ENCODE peak calls at places on chromosomes 1 and 21, in five cellular contexts. One of them, this sample, is unnamed.

GRCh38 chr21:37787456-37787855 is 128.8 kb downstream of the KCNJ6 start:
- DNase-seq in psoas muscle: no peak
- DNase-seq in fibroblast of lung: peak
- DNase-seq in left ventricle myocardium inferior: no peak
- DNase-seq in heart right ventricle: no peak
- DNase-seq in this sample: peak

GRCh38 chr21:40118527-40118926 is 251.3 kb downstream of the PCP4 start:
- DNase-seq in psoas muscle: no peak
- DNase-seq in fibroblast of lung: peak
- DNase-seq in left ventricle myocardium inferior: no peak
- DNase-seq in heart right ventricle: no peak
- DNase-seq in this sample: no peak

GRCh38 chr1:85460555-85461088 is 4.3 kb downstream of the DDAH1 start:
- DNase-seq in psoas muscle: no peak
- DNase-seq in fibroblast of lung: no peak
- DNase-seq in left ventricle myocardium inferior: no peak
- DNase-seq in heart right ventricle: no peak
- DNase-seq in this sample: no peak

GRCh38 chr1:115530407-115530806 is 111.4 kb upstream of the VANGL1 start:
- DNase-seq in psoas muscle: no peak
- DNase-seq in fibroblast of lung: peak
- DNase-seq in left ventricle myocardium inferior: no peak
- DNase-seq in heart right ventricle: no peak
- DNase-seq in this sample: peak

GRCh38 chr1:77424236-77424635 is 142.4 kb downstream of the AK5 start:
- DNase-seq in psoas muscle: no peak
- DNase-seq in fibroblast of lung: peak
- DNase-seq in left ventricle myocardium inferior: no peak
- DNase-seq in heart right ventricle: no peak
- DNase-seq in this sample: peak

GRCh38 chr1:30809514-30810263 is 52.1 kb upstream of the LAPTM5 start:
- DNase-seq in psoas muscle: no peak
- DNase-seq in fibroblast of lung: peak
- DNase-seq in left ventricle myocardium inferior: no peak
- DNase-seq in heart right ventricle: no peak
- DNase-seq in this sample: peak

GRCh38 chr1:234886081-234886874 is 242.4 kb downstream of the TOMM20 start:
- DNase-seq in psoas muscle: peak
- DNase-seq in fibroblast of lung: no peak
- DNase-seq in left ventricle myocardium inferior: no peak
- DNase-seq in heart right ventricle: no peak
- DNase-seq in this sample: no peak

GRCh38 chr1:86068126-86068805 is 88.3 kb downstream of the COL24A1 start:
- DNase-seq in psoas muscle: no peak
- DNase-seq in fibroblast of lung: peak
- DNase-seq in left ventricle myocardium inferior: no peak
- DNase-seq in heart right ventricle: no peak
- DNase-seq in this sample: peak

GRCh38 chr1:69451196-69451595 is 116.5 kb upstream of the LRRC7 start:
- DNase-seq in psoas muscle: no peak
- DNase-seq in fibroblast of lung: no peak
- DNase-seq in left ventricle myocardium inferior: no peak
- DNase-seq in heart right ventricle: no peak
- DNase-seq in this sample: no peak

GRCh38 chr1:228416217-228416971 is at the start of gene TRIM17:
- DNase-seq in psoas muscle: no peak
- DNase-seq in fibroblast of lung: peak
- DNase-seq in left ventricle myocardium inferior: no peak
- DNase-seq in heart right ventricle: no peak
- DNase-seq in this sample: peak

GRCh38 chr1:21018673-21019072 is 158.0 kb downstream of the EIF4G3 start:
- DNase-seq in psoas muscle: no peak
- DNase-seq in fibroblast of lung: no peak
- DNase-seq in left ventricle myocardium inferior: no peak
- DNase-seq in heart right ventricle: no peak
- DNase-seq in this sample: no peak
- TF ChIP-seq CTCF in psoas muscle: no peak
- TF ChIP-seq CTCF in fibroblast of lung: no peak
- TF ChIP-seq CTCF in left ventricle myocardium inferior: no peak
- TF ChIP-seq CTCF in heart right ventricle: no peak
- TF ChIP-seq CTCF in this sample: no peak

GRCh38 chr1:170518965-170519364 is 13.0 kb upstream of the GORAB start:
- DNase-seq in psoas muscle: no peak
- DNase-seq in fibroblast of lung: peak
- DNase-seq in left ventricle myocardium inferior: no peak
- DNase-seq in heart right ventricle: no peak
- DNase-seq in this sample: no peak

GRCh38 chr1:170521818-170522217 is 10.1 kb upstream of the GORAB start:
- DNase-seq in psoas muscle: no peak
- DNase-seq in fibroblast of lung: peak
- DNase-seq in left ventricle myocardium inferior: no peak
- DNase-seq in heart right ventricle: no peak
- DNase-seq in this sample: no peak

GRCh38 chr1:170518185-170518834 is 13.7 kb upstream of the GORAB start:
- DNase-seq in psoas muscle: no peak
- DNase-seq in fibroblast of lung: no peak
- DNase-seq in left ventricle myocardium inferior: no peak
- DNase-seq in heart right ventricle: no peak
- DNase-seq in this sample: no peak

DNA sequence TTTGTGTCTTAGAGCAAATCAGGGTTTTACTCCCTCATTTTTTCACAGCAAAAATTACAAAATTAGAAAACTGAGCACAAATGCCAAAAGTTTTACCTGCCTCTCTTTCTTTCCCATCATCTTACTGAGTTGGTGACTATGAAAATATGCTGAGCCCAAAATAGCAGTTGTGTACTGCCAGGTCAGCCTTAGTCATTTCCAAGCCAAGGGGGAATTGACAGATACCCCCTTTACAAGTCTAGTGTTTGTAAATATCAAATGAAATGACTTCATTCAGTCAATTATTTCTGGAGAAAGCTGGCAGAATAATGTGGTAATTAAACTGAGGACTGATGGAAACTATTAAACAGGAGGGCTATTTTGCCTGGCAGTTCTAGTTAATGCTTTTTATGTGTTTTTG is 11.4 kb upstream of the GORAB start:
- DNase-seq in psoas muscle: no peak
- DNase-seq in fibroblast of lung: peak
- DNase-seq in left ventricle myocardium inferior: no peak
- DNase-seq in heart right ventricle: no peak
- DNase-seq in this sample: peak
- H3K4me3 ChIP-seq in psoas muscle: no peak
- H3K4me3 ChIP-seq in fibroblast of lung: no peak
- H3K4me3 ChIP-seq in left ventricle myocardium inferior: no peak
- H3K4me3 ChIP-seq in heart right ventricle: no peak
- H3K4me3 ChIP-seq in this sample: no peak

GRCh38 chr1:67771152-67771551 is 62.1 kb downstream of the GNG12 start:
- DNase-seq in psoas muscle: no peak
- DNase-seq in fibroblast of lung: peak
- DNase-seq in left ventricle myocardium inferior: no peak
- DNase-seq in heart right ventricle: no peak
- DNase-seq in this sample: peak
- TF ChIP-seq CTCF in psoas muscle: no peak
- TF ChIP-seq CTCF in fibroblast of lung: peak
- TF ChIP-seq CTCF in left ventricle myocardium inferior: no peak
- TF ChIP-seq CTCF in heart right ventricle: no peak
- TF ChIP-seq CTCF in this sample: peak

GRCh38 chr1:216604771-216605170 is 118.5 kb downstream of the ESRRG start:
- DNase-seq in psoas muscle: no peak
- DNase-seq in fibroblast of lung: no peak
- DNase-seq in left ventricle myocardium inferior: no peak
- DNase-seq in heart right ventricle: no peak
- DNase-seq in this sample: no peak
- H3K4me3 ChIP-seq in psoas muscle: no peak
- H3K4me3 ChIP-seq in fibroblast of lung: no peak
- H3K4me3 ChIP-seq in left ventricle myocardium inferior: no peak
- H3K4me3 ChIP-seq in heart right ventricle: no peak
- H3K4me3 ChIP-seq in this sample: no peak

GRCh38 chr21:41929248-41929647 is 24.6 kb downstream of the C2CD2 start:
- DNase-seq in psoas muscle: no peak
- DNase-seq in fibroblast of lung: no peak
- DNase-seq in left ventricle myocardium inferior: no peak
- DNase-seq in heart right ventricle: no peak
- DNase-seq in this sample: no peak

GRCh38 chr21:41931041-41931451 is 22.8 kb downstream of the C2CD2 start:
- DNase-seq in psoas muscle: no peak
- DNase-seq in fibroblast of lung: peak
- DNase-seq in left ventricle myocardium inferior: no peak
- DNase-seq in heart right ventricle: no peak
- DNase-seq in this sample: peak

GRCh38 chr21:41932191-41932575 is 21.6 kb downstream of the C2CD2 start:
- DNase-seq in psoas muscle: no peak
- DNase-seq in fibroblast of lung: peak
- DNase-seq in left ventricle myocardium inferior: no peak
- DNase-seq in heart right ventricle: no peak
- DNase-seq in this sample: peak

GRCh38 chr21:41932576-41933258 is 21.1 kb downstream of the C2CD2 start:
- DNase-seq in psoas muscle: no peak
- DNase-seq in fibroblast of lung: peak
- DNase-seq in left ventricle myocardium inferior: peak
- DNase-seq in heart right ventricle: no peak
- DNase-seq in this sample: no peak

GRCh38 chr21:41933259-41934079 is 20.3 kb downstream of the C2CD2 start:
- DNase-seq in psoas muscle: no peak
- DNase-seq in fibroblast of lung: no peak
- DNase-seq in left ventricle myocardium inferior: no peak
- DNase-seq in heart right ventricle: no peak
- DNase-seq in this sample: peak
- TF ChIP-seq CTCF in psoas muscle: no peak
- TF ChIP-seq CTCF in fibroblast of lung: peak
- TF ChIP-seq CTCF in left ventricle myocardium inferior: peak
- TF ChIP-seq CTCF in heart right ventricle: peak
- TF ChIP-seq CTCF in this sample: peak

GRCh38 chr1:24500448-24501048 is 2.1 kb upstream of the RCAN3 start:
- DNase-seq in psoas muscle: no peak
- DNase-seq in fibroblast of lung: no peak
- DNase-seq in left ventricle myocardium inferior: no peak
- DNase-seq in heart right ventricle: no peak
- DNase-seq in this sample: no peak

GRCh38 chr1:24503870-24504523 is 1.4 kb downstream of the RCAN3 start:
- DNase-seq in psoas muscle: no peak
- DNase-seq in fibroblast of lung: no peak
- DNase-seq in left ventricle myocardium inferior: no peak
- DNase-seq in heart right ventricle: no peak
- DNase-seq in this sample: no peak

GRCh38 chr1:24503003-24503751 is 541 bp downstream of the RCAN3 start:
- DNase-seq in psoas muscle: no peak
- DNase-seq in fibroblast of lung: no peak
- DNase-seq in left ventricle myocardium inferior: peak
- DNase-seq in heart right ventricle: no peak
- DNase-seq in this sample: no peak

GRCh38 chr1:24502168-24503002 is at the start of gene RCAN3:
- DNase-seq in psoas muscle: peak
- DNase-seq in fibroblast of lung: peak
- DNase-seq in left ventricle myocardium inferior: peak
- DNase-seq in heart right ventricle: peak
- DNase-seq in this sample: peak

DNA sequence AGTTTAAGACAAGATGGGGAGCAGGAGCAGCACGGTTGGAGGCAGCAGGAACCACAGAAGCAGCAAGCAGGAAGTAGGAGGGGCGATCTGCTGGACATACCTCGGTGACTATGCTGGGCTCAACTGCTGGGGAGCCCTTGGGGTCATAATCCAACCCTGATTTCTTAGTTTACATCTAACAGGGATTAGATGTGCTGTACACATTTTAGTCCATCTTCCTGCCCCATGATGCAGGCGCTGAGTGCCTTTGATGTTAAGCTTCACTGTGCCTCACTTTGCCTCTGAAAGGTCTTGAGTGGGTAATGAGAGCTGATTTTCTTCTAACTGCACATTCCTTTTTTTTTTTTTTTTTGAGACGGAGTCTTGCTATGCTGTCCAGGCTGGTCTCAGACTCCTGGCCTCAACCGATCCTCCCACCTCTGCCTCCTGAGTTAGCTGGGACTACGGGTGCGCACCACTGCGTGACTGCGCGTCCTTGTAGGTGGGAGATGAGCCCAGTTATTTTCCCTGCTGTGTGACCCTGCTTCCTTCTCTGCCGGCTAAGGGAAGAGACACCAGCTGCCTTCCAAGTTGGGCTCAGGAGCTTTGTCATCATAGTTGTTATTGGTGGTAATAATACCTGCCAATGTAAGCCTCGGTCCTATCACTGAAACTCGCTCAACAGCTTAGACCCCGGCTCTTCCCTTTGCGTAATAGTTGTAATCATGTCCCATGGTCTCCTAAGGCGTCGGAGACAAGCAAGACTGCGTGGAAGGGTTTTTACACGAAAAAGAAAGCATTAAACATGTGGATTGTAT is 1.1 kb upstream of the RCAN3 start:
- DNase-seq in psoas muscle: no peak
- DNase-seq in fibroblast of lung: no peak
- DNase-seq in left ventricle myocardium inferior: no peak
- DNase-seq in heart right ventricle: peak
- DNase-seq in this sample: no peak
- H3K4me3 ChIP-seq in psoas muscle: peak
- H3K4me3 ChIP-seq in fibroblast of lung: peak
- H3K4me3 ChIP-seq in left ventricle myocardium inferior: peak
- H3K4me3 ChIP-seq in heart right ventricle: peak
- H3K4me3 ChIP-seq in this sample: peak

DNA sequence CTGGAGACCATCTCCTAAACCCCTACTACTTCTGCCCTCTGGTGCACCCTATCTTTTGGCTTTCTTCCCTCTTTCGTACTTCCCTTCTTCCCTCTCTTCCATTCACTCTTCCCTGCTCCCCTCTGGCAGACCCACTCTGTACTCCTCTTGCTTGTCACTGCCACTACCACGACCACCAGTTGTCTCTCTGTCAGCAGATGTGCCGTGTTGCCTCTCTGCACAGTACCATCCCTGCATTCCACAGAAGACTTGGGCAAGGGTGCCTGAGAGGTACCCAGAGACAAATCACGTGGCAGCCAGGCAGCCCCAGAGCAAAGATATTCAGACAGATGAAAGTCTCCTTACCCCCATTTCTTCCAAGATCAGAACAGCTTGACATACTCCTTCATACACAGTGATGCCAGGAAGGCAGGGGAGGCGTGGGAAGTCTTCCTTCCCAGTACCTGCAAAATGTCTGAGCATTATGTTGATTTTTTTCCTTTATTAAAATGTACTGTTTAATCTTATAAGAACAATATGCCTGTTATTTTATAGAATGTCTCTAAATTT is 15.0 kb downstream of the CAMSAP2 start:
- DNase-seq in psoas muscle: no peak
- DNase-seq in fibroblast of lung: no peak
- DNase-seq in left ventricle myocardium inferior: no peak
- DNase-seq in heart right ventricle: no peak
- DNase-seq in this sample: no peak
- TF ChIP-seq CTCF in psoas muscle: no peak
- TF ChIP-seq CTCF in fibroblast of lung: no peak
- TF ChIP-seq CTCF in left ventricle myocardium inferior: no peak
- TF ChIP-seq CTCF in heart right ventricle: no peak
- TF ChIP-seq CTCF in this sample: no peak

GRCh38 chr1:26156285-26157038 is 2.4 kb upstream of the FAM110D start:
- DNase-seq in psoas muscle: no peak
- DNase-seq in fibroblast of lung: no peak
- DNase-seq in left ventricle myocardium inferior: peak
- DNase-seq in heart right ventricle: peak
- DNase-seq in this sample: no peak
- H3K4me3 ChIP-seq in psoas muscle: peak
- H3K4me3 ChIP-seq in fibroblast of lung: no peak
- H3K4me3 ChIP-seq in left ventricle myocardium inferior: peak
- H3K4me3 ChIP-seq in heart right ventricle: peak
- H3K4me3 ChIP-seq in this sample: no peak

GRCh38 chr1:96478228-96478627 is 243.4 kb upstream of the PTBP2 start:
- DNase-seq in psoas muscle: no peak
- DNase-seq in fibroblast of lung: no peak
- DNase-seq in left ventricle myocardium inferior: no peak
- DNase-seq in heart right ventricle: no peak
- DNase-seq in this sample: no peak
- TF ChIP-seq CTCF in psoas muscle: no peak
- TF ChIP-seq CTCF in fibroblast of lung: no peak
- TF ChIP-seq CTCF in left ventricle myocardium inferior: no peak
- TF ChIP-seq CTCF in heart right ventricle: no peak
- TF ChIP-seq CTCF in this sample: no peak

This sample was measured in cardiac fibroblast.